ENCODE peak calls at places on chromosomes 4 and X, in nine cellular contexts. J is GM10248; Q is HuH-7; F is right cardiac atrium; L is cortex of kidney; Z is central memory CD4-positive, alpha-beta T cell; K is NCI-H2081 treated with DMSO at 0.1 percent for 48 hours; I is NCI-H345; U is sciatic nerve. O is an unnamed sample.

GRCh38 chr4:132108784-132109183 is 1040.3 kb upstream of the PCDH10 start:
- DNase-seq in J (no peak), Q (no peak), F (no peak), L (no peak), Z (no peak), K (no peak), I (no peak), U (no peak), O (no peak)

GRCh38 chrX:69285401-69285871 is 120.2 kb upstream of the PJA1 start:
- DNase-seq in J (no peak), Q (peak; percentile 12), F (peak; percentile 90), L (no peak), Z (no peak), K (no peak), I (no peak), U (peak; percentile 75), O (no peak)

GRCh38 chr4:2366252-2367192 is 51.9 kb downstream of the ZFYVE28 start:
- DNase-seq in J (no peak), Q (no peak), F (no peak), L (no peak), Z (no peak), K (peak; percentile 17), I (no peak), U (no peak), O (no peak)

GRCh38 chr4:143287571-143287923 is 49.1 kb upstream of the GAB1 start:
- DNase-seq in J (no peak), Q (no peak), F (no peak), L (no peak), Z (no peak), K (no peak), I (no peak), U (no peak), O (no peak)

GRCh38 chr4:67394771-67395310 is 150.5 kb downstream of the CENPC start:
- DNase-seq in J (no peak), Q (no peak), F (no peak), L (no peak), Z (no peak), K (no peak), I (no peak), U (no peak), O (no peak)

GRCh38 chr4:10891866-10892265 is 207.3 kb upstream of the CLNK start:
- DNase-seq in J (no peak), Q (no peak), F (no peak), L (no peak), Z (no peak), K (no peak), I (no peak), U (no peak), O (no peak)

GRCh38 chrX:119734897-119735339 is 23.5 kb upstream of the SOWAHD start:
- DNase-seq in J (no peak), Q (no peak), F (peak; percentile 88), L (no peak), Z (no peak), K (peak; percentile 50), I (peak; percentile 87), U (peak; percentile 68), O (peak; percentile 37)

GRCh38 chr4:137393043-137393442 is 139.3 kb downstream of the PCDH18 start:
- DNase-seq in J (no peak), Q (no peak), F (no peak), L (no peak), Z (no peak), K (peak; percentile 23), I (peak; percentile 26), U (peak; percentile 61), O (no peak)

GRCh38 chr4:100632163-100632562 is 114.3 kb upstream of the EMCN start:
- DNase-seq in J (no peak), Q (no peak), F (no peak), L (no peak), Z (no peak), K (no peak), I (no peak), U (no peak), O (no peak)

GRCh38 chr4:127631420-127631819 is 1.3 kb upstream of the INTU start:
- DNase-seq in J (no peak), Q (no peak), F (no peak), L (no peak), Z (no peak), K (no peak), I (peak; percentile 0), U (no peak), O (no peak)

GRCh38 chrX:20863649-20864048 is 510.6 kb upstream of the CNKSR2 start:
- DNase-seq in J (no peak), Q (no peak), F (no peak), L (no peak), Z (no peak), K (no peak), I (no peak), U (no peak), O (no peak)

GRCh38 chrX:15349046-15349445 is 13.7 kb upstream of the PIGA start:
- DNase-seq in J (peak; percentile 23), Q (peak; percentile 12), F (no peak), L (no peak), Z (peak; percentile 14), K (peak; percentile 56), I (peak; percentile 63), U (no peak), O (peak; percentile 76)

GRCh38 chr4:151922306-151922705 is 161.5 kb upstream of the GATB start:
- DNase-seq in J (no peak), Q (no peak), F (no peak), L (no peak), Z (no peak), K (no peak), I (no peak), U (no peak), O (no peak)

GRCh38 chr4:30770049-30770549 is 49.9 kb downstream of the PCDH7 start:
- DNase-seq in J (no peak), Q (no peak), F (no peak), L (no peak), Z (no peak), K (no peak), I (no peak), U (no peak), O (no peak)

GRCh38 chr4:124459922-124460301 is 252.6 kb downstream of the ANKRD50 start:
- DNase-seq in J (no peak), Q (no peak), F (no peak), L (no peak), Z (no peak), K (no peak), I (no peak), U (no peak), O (no peak)

GRCh38 chrX:23699636-23700194 is 32.4 kb downstream of the PRDX4 start:
- DNase-seq in J (peak; percentile 24), Q (no peak), F (peak; percentile 65), L (no peak), Z (no peak), K (no peak), I (no peak), U (no peak), O (peak; percentile 40)

GRCh38 chr4:39045791-39046221 is 13.6 kb upstream of the TMEM156 start:
- DNase-seq in J (no peak), Q (no peak), F (no peak), L (no peak), Z (peak; percentile 45), K (no peak), I (no peak), U (no peak), O (no peak)

GRCh38 chrX:11113731-11114130 is 2.6 kb downstream of the HCCS start:
- DNase-seq in J (no peak), Q (no peak), F (no peak), L (no peak), Z (no peak), K (no peak), I (no peak), U (no peak), O (no peak)

GRCh38 chrX:126137899-126138298 is 28.2 kb downstream of the DCAF12L2 start:
- DNase-seq in J (no peak), Q (no peak), F (no peak), L (no peak), Z (no peak), K (no peak), I (no peak), U (no peak), O (no peak)

GRCh38 chr4:55311792-55312490 is 34.1 kb upstream of the SRD5A3 start:
- DNase-seq in J (no peak), Q (no peak), F (no peak), L (no peak), Z (no peak), K (no peak), I (no peak), U (no peak), O (peak; percentile 90)

GRCh38 chr4:151569650-151570049 is 160.7 kb downstream of the FHIP1A start:
- DNase-seq in J (no peak), Q (no peak), F (no peak), L (no peak), Z (no peak), K (no peak), I (no peak), U (no peak), O (no peak)

GRCh38 chr4:8235224-8235623 is 34.3 kb upstream of the HTRA3 start:
- DNase-seq in J (no peak), Q (no peak), F (no peak), L (no peak), Z (no peak), K (no peak), I (peak; percentile 17), U (no peak), O (no peak)

GRCh38 chr4:156638925-156639605 is 332.5 kb downstream of the PDGFC start:
- DNase-seq in J (no peak), Q (no peak), F (peak; percentile 59), L (no peak), Z (no peak), K (no peak), I (peak; percentile 78), U (no peak), O (no peak)

GRCh38 chr4:2902126-2902525 is 58.5 kb downstream of the ADD1 start:
- DNase-seq in J (no peak), Q (no peak), F (no peak), L (no peak), Z (no peak), K (no peak), I (no peak), U (no peak), O (no peak)

GRCh38 chrX:145773006-145773405 is 44.6 kb upstream of the SLITRK2 start:
- DNase-seq in J (no peak), Q (no peak), F (no peak), L (no peak), Z (no peak), K (no peak), I (no peak), U (no peak), O (peak; percentile 13)

GRCh38 chr4:18388029-18388428 is 366.5 kb upstream of the LCORL start:
- DNase-seq in J (no peak), Q (no peak), F (no peak), L (no peak), Z (no peak), K (no peak), I (no peak), U (no peak), O (no peak)

GRCh38 chr4:176875026-176875425 is 82.3 kb upstream of the VEGFC start:
- DNase-seq in J (no peak), Q (no peak), F (no peak), L (no peak), Z (no peak), K (no peak), I (no peak), U (no peak), O (no peak)

GRCh38 chr4:1493540-1494287 is 87.5 kb upstream of the NKX1-1 start:
- DNase-seq in J (no peak), Q (no peak), F (no peak), L (no peak), Z (no peak), K (no peak), I (no peak), U (no peak), O (no peak)

GRCh38 chr4:25878676-25879075 is 15.9 kb upstream of the SEL1L3 start:
- DNase-seq in J (no peak), Q (no peak), F (no peak), L (no peak), Z (no peak), K (no peak), I (no peak), U (no peak), O (no peak)

GRCh38 chrX:24014388-24015018 is 12.5 kb downstream of the KLHL15 start:
- DNase-seq in J (no peak), Q (no peak), F (no peak), L (no peak), Z (no peak), K (no peak), I (no peak), U (no peak), O (no peak)

O was measured in globus pallidus.